ENCODE peak calls at places on chromosomes 4 and X, in five cellular contexts. U is bronchial epithelial cell, Z is mesothelial cell of epicardium, G is sigmoid colon, T is fibroblast of lung. Q is an unnamed sample.

GRCh38 chr4:155889036-155889793 is 14.3 kb upstream of the TDO2 start:
- DNase-seq in T (peak), Z (no peak), G (no peak), U (peak), Q (peak)

GRCh38 chrX:49884290-49884862 is 5.1 kb downstream of the USP27X start:
- DNase-seq in U (peak), G (no peak), T (peak), Z (no peak), Q (peak)

GRCh38 chr4:8199594-8200301 is 658 bp downstream of the SH3TC1 start:
- DNase-seq in Z (no peak), U (no peak), G (no peak), T (no peak), Q (no peak)

GRCh38 chr4:183240581-183241321 is 79.3 kb downstream of the CLDN22 start:
- DNase-seq in U (no peak), Z (no peak), G (no peak), T (no peak), Q (no peak)

GRCh38 chr4:152171556-152171955 is 364.3 kb downstream of the FBXW7 start:
- DNase-seq in T (no peak), G (no peak), Z (no peak), U (no peak), Q (no peak)

GRCh38 chr4:89767924-89768323 is 69.0 kb downstream of the SNCA start:
- DNase-seq in Z (no peak), T (no peak), U (no peak), G (no peak), Q (no peak)

GRCh38 chr4:139559692-139560091 is 3.7 kb upstream of the SETD7 start:
- DNase-seq in T (no peak), U (no peak), Z (no peak), G (no peak), Q (no peak)

GRCh38 chrX:53257670-53258423 is 23.5 kb downstream of the IQSEC2 start:
- DNase-seq in Z (no peak), T (no peak), G (no peak), U (no peak), Q (no peak)

GRCh38 chrX:31272472-31272775 is 200.6 kb upstream of the FTHL17 start:
- DNase-seq in G (no peak), U (no peak), Z (no peak), T (no peak), Q (no peak)

GRCh38 chr4:70954032-70954431 is 39.4 kb upstream of the DCK start:
- DNase-seq in T (peak), G (no peak), U (no peak), Z (no peak), Q (no peak)

GRCh38 chrX:30308263-30309138 is 689 bp downstream of the NR0B1 start:
- DNase-seq in T (no peak), U (no peak), G (no peak), Z (no peak), Q (no peak)

GRCh38 chr4:154911097-154911496 is 130.0 kb downstream of the RBM46 start:
- DNase-seq in T (no peak), U (peak), G (no peak), Z (no peak), Q (peak)

GRCh38 chrX:134764202-134764785 is 106.0 kb upstream of the PLAC1 start:
- DNase-seq in U (peak), Z (no peak), T (peak), G (no peak), Q (peak)

GRCh38 chr4:42588909-42589308 is 68.0 kb downstream of the ATP8A1 start:
- DNase-seq in G (no peak), Z (no peak), U (no peak), T (no peak), Q (no peak)

GRCh38 chr4:71156616-71157015 is 163.2 kb downstream of the DCK start:
- DNase-seq in U (no peak), G (no peak), T (peak), Z (no peak), Q (no peak)

GRCh38 chr4:2534904-2535385 is 1.5 kb upstream of the FAM193A start:
- DNase-seq in G (no peak), T (no peak), Z (no peak), U (no peak), Q (no peak)

GRCh38 chr4:5611656-5612187 is 96.6 kb downstream of the EVC2 start:
- DNase-seq in Z (no peak), T (no peak), G (no peak), U (no peak), Q (no peak)

GRCh38 chr4:110183643-110184042 is 14.8 kb downstream of the ELOVL6 start:
- DNase-seq in U (no peak), Z (no peak), G (no peak), T (no peak), Q (no peak)

GRCh38 chr4:153640476-153640802 is 43.6 kb upstream of the TLR2 start:
- DNase-seq in U (no peak), T (no peak), G (no peak), Z (no peak), Q (no peak)

GRCh38 chr4:182492456-182492855 is 249.3 kb downstream of the TENM3 start:
- DNase-seq in T (peak), U (no peak), Z (no peak), G (no peak), Q (peak)

GRCh38 chr4:137387924-137388323 is 144.4 kb downstream of the PCDH18 start:
- DNase-seq in Z (no peak), U (no peak), T (peak), G (no peak), Q (peak)

GRCh38 chr4:184355111-184355604 is 119.2 kb downstream of the IRF2 start:
- DNase-seq in G (no peak), T (peak), U (peak), Z (no peak), Q (peak)

GRCh38 chr4:66475596-66475995 is 805.3 kb upstream of the EPHA5 start:
- DNase-seq in U (no peak), Z (no peak), G (no peak), T (no peak), Q (no peak)

GRCh38 chrX:129632443-129632842 is 22.3 kb downstream of the APLN start:
- DNase-seq in G (peak), T (peak), Z (no peak), U (peak), Q (no peak)

GRCh38 chrX:140507982-140508305 is 3.1 kb upstream of the SOX3 start:
- DNase-seq in T (no peak), Z (no peak), U (peak), G (no peak), Q (no peak)

GRCh38 chr4:60934896-60935295 is 265.2 kb upstream of the ADGRL3 start:
- DNase-seq in Z (no peak), U (no peak), G (no peak), T (no peak), Q (no peak)

GRCh38 chr4:149344436-149344835 is 471.2 kb downstream of the IQCM start:
- DNase-seq in G (no peak), U (peak), Z (no peak), T (peak), Q (peak)

GRCh38 chr4:147984065-147984777 is 252.3 kb downstream of the ARHGAP10 start:
- DNase-seq in G (no peak), Z (no peak), U (peak), T (peak), Q (peak)

GRCh38 chr4:137200322-137200721 is 332.0 kb downstream of the PCDH18 start:
- DNase-seq in Z (no peak), U (no peak), G (no peak), T (no peak), Q (no peak)

GRCh38 chr4:155411546-155411945 is 34.8 kb upstream of the MAP9 start:
- DNase-seq in T (no peak), G (no peak), U (no peak), Z (no peak), Q (no peak)

GRCh38 chr4:3484057-3484973 is 21.2 kb downstream of the DOK7 start:
- DNase-seq in T (no peak), Z (no peak), G (no peak), U (peak), Q (peak)

GRCh38 chr4:85086721-85087120 is 120.2 kb upstream of the WDFY3 start:
- DNase-seq in U (no peak), Z (no peak), T (no peak), G (no peak), Q (no peak)

GRCh38 chr4:74716436-74716765 is 77.9 kb downstream of the BTC start:
- DNase-seq in U (no peak), Z (no peak), T (no peak), G (no peak), Q (no peak)

DNA sequence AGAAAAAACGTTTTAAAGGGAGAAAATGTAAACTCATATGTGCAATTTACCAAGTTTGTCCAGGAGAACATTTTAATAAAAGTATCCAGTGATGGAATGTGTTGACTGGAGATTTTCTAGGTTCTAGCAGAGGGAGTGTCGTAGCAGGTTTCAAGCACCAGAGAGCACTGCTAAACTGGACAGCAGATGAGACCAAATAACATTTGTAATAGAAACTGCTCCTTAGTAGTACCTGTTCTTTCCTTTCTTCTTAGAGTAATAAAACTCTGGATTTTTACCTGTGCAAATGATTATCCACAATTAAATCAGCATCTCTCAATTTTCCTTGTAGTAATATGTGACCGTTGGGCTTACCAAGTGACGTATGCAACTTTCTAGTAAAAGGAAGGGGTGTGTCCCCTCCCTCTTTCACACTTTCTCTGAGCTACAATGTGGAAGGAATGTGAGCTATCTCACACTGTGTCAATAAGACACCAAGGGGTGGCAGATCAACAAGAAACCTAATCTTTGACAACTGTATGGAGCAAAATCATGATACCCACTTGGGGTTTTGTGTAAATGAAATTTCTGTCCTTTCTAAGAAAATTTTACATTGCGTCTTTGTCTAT is 9.5 kb downstream of the HPGDS start:
- DNase-seq in G (no peak), U (no peak), Z (no peak), T (no peak), Q (no peak)
- TF ChIP-seq CTCF in G (no peak), U (peak), Z (no peak), T (no peak), Q (no peak)

GRCh38 chr4:102608190-102608589 is 107.0 kb downstream of the NFKB1 start:
- DNase-seq in U (peak), G (no peak), Z (no peak), T (peak), Q (no peak)

GRCh38 chr4:102610476-102610875 is 109.3 kb downstream of the NFKB1 start:
- DNase-seq in U (no peak), G (no peak), T (no peak), Z (no peak), Q (no peak)

GRCh38 chr4:102612824-102613366 is 111.7 kb downstream of the NFKB1 start:
- DNase-seq in Z (no peak), G (no peak), U (peak), T (no peak), Q (peak)

GRCh38 chr4:102612195-102612594 is 111.0 kb downstream of the NFKB1 start:
- DNase-seq in G (no peak), T (no peak), U (peak), Z (no peak), Q (no peak)

GRCh38 chr4:102610007-102610406 is 108.8 kb downstream of the NFKB1 start:
- DNase-seq in Z (no peak), G (no peak), T (no peak), U (no peak), Q (no peak)
- TF ChIP-seq CTCF in Z (no peak), G (no peak), T (peak), U (no peak), Q (peak)

GRCh38 chrX:5916945-5917344 is 311.7 kb downstream of the NLGN4X start:
- DNase-seq in G (no peak), U (no peak), Z (no peak), T (no peak), Q (no peak)
- TF ChIP-seq CTCF in G (no peak), U (no peak), Z (no peak), T (no peak), Q (no peak)

DNA sequence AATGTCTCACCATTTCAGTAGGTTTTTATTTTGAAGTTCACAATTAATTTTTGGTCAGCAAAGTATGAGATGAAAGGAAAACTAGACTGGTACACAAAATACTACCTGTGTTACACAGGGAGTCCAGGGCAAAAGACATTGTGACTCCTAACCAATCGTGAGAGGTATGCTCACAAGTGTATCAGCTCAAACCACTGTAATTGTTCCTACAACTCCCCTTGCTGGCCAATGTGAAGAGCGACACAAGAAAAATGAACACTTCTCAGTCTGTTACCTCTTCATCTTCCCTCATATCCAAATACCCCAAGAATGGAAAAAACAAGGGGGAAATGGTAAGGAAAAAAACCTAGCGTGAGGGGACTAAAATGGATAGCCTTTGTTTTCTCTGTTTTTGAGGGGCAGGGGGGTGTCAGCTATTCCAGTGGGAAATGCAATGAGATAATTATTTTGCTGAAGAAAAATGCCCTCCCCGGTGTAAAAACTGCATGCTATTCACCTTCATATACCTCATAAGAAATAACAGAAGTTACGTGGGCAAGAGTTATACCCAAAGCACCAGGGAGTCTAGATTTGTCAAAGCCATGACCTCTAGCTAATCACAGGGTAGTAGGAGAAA is 30.6 kb upstream of the NSUN7 start:
- DNase-seq in U (peak), Z (no peak), G (no peak), T (peak), Q (peak)
- TF ChIP-seq CTCF in U (peak), Z (no peak), G (no peak), T (peak), Q (peak)

GRCh38 chrX:15977644-15978043 is 123.0 kb upstream of the AP1S2 start:
- DNase-seq in G (no peak), U (no peak), T (no peak), Z (no peak), Q (no peak)

GRCh38 chrX:15971696-15972095 is 117.1 kb upstream of the AP1S2 start:
- DNase-seq in G (no peak), Z (no peak), U (no peak), T (no peak), Q (no peak)

GRCh38 chrX:15973941-15974340 is 119.3 kb upstream of the AP1S2 start:
- DNase-seq in T (no peak), Z (no peak), U (no peak), G (no peak), Q (no peak)

DNA sequence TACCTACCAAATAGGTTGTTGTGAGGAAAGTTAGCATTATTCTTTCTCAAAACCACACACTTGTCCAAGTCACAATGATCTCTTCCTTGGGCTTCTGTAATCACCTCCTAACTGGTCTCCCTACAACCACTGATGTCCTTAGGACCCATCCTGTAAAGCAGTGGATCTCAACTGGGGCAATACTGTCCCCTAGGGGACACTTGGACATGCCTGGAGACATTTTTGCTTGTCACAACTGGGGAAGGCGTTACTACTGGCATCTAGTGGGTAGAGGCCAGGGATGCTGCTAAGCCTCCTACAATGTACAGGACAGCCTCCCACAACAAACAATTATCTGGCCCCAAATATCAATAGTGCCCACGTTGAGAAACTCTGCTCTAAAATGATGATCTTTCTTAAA is 118.7 kb upstream of the AP1S2 start:
- DNase-seq in U (peak), T (peak), G (no peak), Z (no peak), Q (peak)
- TF ChIP-seq CTCF in U (peak), T (peak), G (no peak), Z (peak), Q (peak)

GRCh38 chrX:91414710-91415109 is 19.9 kb upstream of the PABPC5 start:
- DNase-seq in G (no peak), T (no peak), U (no peak), Z (no peak), Q (peak)
- TF ChIP-seq CTCF in G (peak), T (peak), U (no peak), Z (peak), Q (peak)

Q was measured in MCF 10A.